ENCODE peak calls at places on chromosomes 4 and X, in four cellular contexts. One of them, this sample, is unnamed. For H3K4me1, the result is how much of the 10 kb centered on the place peaks cover.

GRCh38 chr4:38069271-38069760 is 109.1 kb downstream of the PTTG2 start:
- DNase-seq in CD8-positive, alpha-beta memory T cell: no peak
- DNase-seq in GM23248: peak
- DNase-seq in A549: peak
- DNase-seq in this sample: peak

GRCh38 chrX:129932792-129933321 is 26.9 kb downstream of the UTP14A start:
- DNase-seq in A549: peak
- DNase-seq in GM23248: peak
- DNase-seq in CD8-positive, alpha-beta memory T cell: no peak
- DNase-seq in this sample: no peak

GRCh38 chrX:47278684-47279083 is 45.9 kb downstream of the USP11 start:
- DNase-seq in CD8-positive, alpha-beta memory T cell: no peak
- DNase-seq in GM23248: peak
- DNase-seq in A549: peak
- DNase-seq in this sample: no peak

GRCh38 chr4:111454961-111455360 is 690.3 kb upstream of the FAM241A start:
- DNase-seq in CD8-positive, alpha-beta memory T cell: no peak
- DNase-seq in A549: no peak
- DNase-seq in GM23248: peak
- DNase-seq in this sample: peak

GRCh38 chr4:114642173-114642780 is 43.7 kb downstream of the UGT8 start:
- DNase-seq in A549: no peak
- DNase-seq in GM23248: no peak
- DNase-seq in CD8-positive, alpha-beta memory T cell: no peak
- DNase-seq in this sample: no peak

GRCh38 chr4:174256277-174256713 is 27.2 kb downstream of the FBXO8 start:
- DNase-seq in CD8-positive, alpha-beta memory T cell: no peak
- DNase-seq in GM23248: peak
- DNase-seq in A549: no peak
- DNase-seq in this sample: no peak

GRCh38 chr4:1401409-1402020 is 4.7 kb downstream of the NKX1-1 start:
- DNase-seq in A549: no peak
- DNase-seq in GM23248: no peak
- DNase-seq in CD8-positive, alpha-beta memory T cell: no peak
- DNase-seq in this sample: no peak

GRCh38 chr4:24742773-24743676 is 52.3 kb upstream of the SOD3 start:
- DNase-seq in A549: no peak
- DNase-seq in CD8-positive, alpha-beta memory T cell: no peak
- DNase-seq in GM23248: no peak
- DNase-seq in this sample: peak

GRCh38 chr4:172683016-172683415 is 485.6 kb upstream of the GALNT7 start:
- DNase-seq in GM23248: peak
- DNase-seq in CD8-positive, alpha-beta memory T cell: no peak
- DNase-seq in A549: no peak
- DNase-seq in this sample: no peak

GRCh38 chrX:537156-537555 is 93.4 kb upstream of the SHOX start:
- DNase-seq in GM23248: no peak
- DNase-seq in A549: no peak
- DNase-seq in CD8-positive, alpha-beta memory T cell: no peak
- DNase-seq in this sample: no peak

GRCh38 chr4:140426610-140427103 is 791 bp downstream of the CLGN start:
- DNase-seq in A549: peak
- DNase-seq in GM23248: peak
- DNase-seq in CD8-positive, alpha-beta memory T cell: no peak
- DNase-seq in this sample: peak

GRCh38 chr4:86579941-86580340 is 14.2 kb upstream of the PTPN13 start:
- DNase-seq in CD8-positive, alpha-beta memory T cell: no peak
- DNase-seq in A549: no peak
- DNase-seq in GM23248: no peak
- DNase-seq in this sample: no peak

GRCh38 chr4:1209821-1210220 is 37.4 kb upstream of the SPON2 start:
- DNase-seq in GM23248: peak
- DNase-seq in A549: no peak
- DNase-seq in CD8-positive, alpha-beta memory T cell: peak
- DNase-seq in this sample: no peak

GRCh38 chr4:163755013-163755412 is 260.5 kb downstream of the TMA16 start:
- DNase-seq in A549: no peak
- DNase-seq in CD8-positive, alpha-beta memory T cell: no peak
- DNase-seq in GM23248: peak
- DNase-seq in this sample: peak

GRCh38 chrX:38561126-38561868 is at the start of gene TSPAN7:
- DNase-seq in GM23248: peak
- DNase-seq in A549: peak
- DNase-seq in CD8-positive, alpha-beta memory T cell: peak
- DNase-seq in this sample: peak

GRCh38 chr4:58192217-58192616 is 1082.0 kb upstream of the IGFBP7 start:
- DNase-seq in GM23248: no peak
- DNase-seq in A549: no peak
- DNase-seq in CD8-positive, alpha-beta memory T cell: no peak
- DNase-seq in this sample: peak

GRCh38 chr4:185272232-185272631 is 62.8 kb downstream of the SNX25 start:
- DNase-seq in GM23248: no peak
- DNase-seq in CD8-positive, alpha-beta memory T cell: no peak
- DNase-seq in A549: no peak
- DNase-seq in this sample: no peak

GRCh38 chr4:146381263-146381872 is 140.4 kb downstream of the SLC10A7 start:
- DNase-seq in CD8-positive, alpha-beta memory T cell: no peak
- DNase-seq in A549: no peak
- DNase-seq in GM23248: no peak
- DNase-seq in this sample: peak

GRCh38 chrX:152927858-152928760 is 30.2 kb downstream of the ZNF185 start:
- DNase-seq in A549: no peak
- DNase-seq in CD8-positive, alpha-beta memory T cell: no peak
- DNase-seq in GM23248: no peak
- DNase-seq in this sample: no peak

GRCh38 chr4:8766610-8767009 is 105.0 kb downstream of the HMX1 start:
- DNase-seq in A549: no peak
- DNase-seq in CD8-positive, alpha-beta memory T cell: peak
- DNase-seq in GM23248: no peak
- DNase-seq in this sample: no peak

DNA sequence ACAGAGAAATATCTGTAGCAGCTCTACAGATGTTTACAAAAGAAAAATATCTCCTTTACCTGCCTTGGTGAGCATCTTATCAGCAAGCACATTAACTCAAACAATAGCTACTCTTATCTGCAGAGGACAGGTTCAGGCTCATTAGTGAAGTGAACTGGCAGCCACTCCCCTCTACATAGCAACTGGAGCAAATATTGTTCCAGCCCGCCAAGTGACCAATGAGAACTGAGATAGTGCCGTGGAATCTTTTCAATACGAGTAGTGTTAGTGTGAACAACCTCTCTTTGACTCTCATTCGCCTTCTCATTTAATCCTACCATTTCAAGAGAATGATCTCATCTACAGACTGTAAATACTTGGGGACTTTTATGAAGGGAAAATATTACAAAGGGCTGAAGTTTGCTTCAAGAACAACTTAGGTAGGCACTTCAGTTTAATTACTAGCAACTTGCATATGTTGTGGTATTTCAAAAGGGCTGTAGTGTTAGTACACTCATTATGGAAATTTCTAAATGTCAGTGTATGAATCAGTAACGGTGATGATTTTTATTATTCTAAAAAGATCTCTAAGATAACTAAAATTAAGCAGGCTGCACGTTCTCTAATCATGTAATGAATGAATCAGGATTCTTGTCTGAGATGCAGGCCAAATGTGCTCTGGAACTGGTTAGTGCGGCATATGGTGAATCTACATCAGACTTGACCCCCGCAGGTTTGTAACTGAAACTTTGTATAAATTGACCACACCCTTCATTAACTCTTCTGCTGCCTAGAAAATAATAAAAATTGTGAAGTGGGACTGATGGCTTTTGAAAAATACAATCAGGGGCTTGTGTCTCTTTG is 72.4 kb downstream of the PALLD start:
- DNase-seq in CD8-positive, alpha-beta memory T cell: no peak
- DNase-seq in A549: no peak
- DNase-seq in GM23248: peak
- DNase-seq in this sample: peak
- H3K4me3 ChIP-seq in CD8-positive, alpha-beta memory T cell: no peak
- H3K4me3 ChIP-seq in A549: peak
- H3K4me3 ChIP-seq in GM23248: peak
- H3K4me3 ChIP-seq in this sample: no peak

GRCh38 chr4:5945936-5946335 is 53.0 kb upstream of the CRMP1 start:
- DNase-seq in GM23248: no peak
- DNase-seq in A549: no peak
- DNase-seq in CD8-positive, alpha-beta memory T cell: no peak
- DNase-seq in this sample: no peak
- H3K4me1 ChIP-seq in GM23248: under half
- H3K4me1 ChIP-seq in A549: under half
- H3K4me1 ChIP-seq in CD8-positive, alpha-beta memory T cell: under half
- H3K4me1 ChIP-seq in this sample: under half

GRCh38 chr4:6221851-6222760 is 21.8 kb upstream of the JAKMIP1 start:
- DNase-seq in A549: no peak
- DNase-seq in GM23248: peak
- DNase-seq in CD8-positive, alpha-beta memory T cell: peak
- DNase-seq in this sample: peak
- H3K4me3 ChIP-seq in A549: no peak
- H3K4me3 ChIP-seq in GM23248: no peak
- H3K4me3 ChIP-seq in CD8-positive, alpha-beta memory T cell: no peak
- H3K4me3 ChIP-seq in this sample: no peak

GRCh38 chr4:147791870-147792269 is 60.0 kb downstream of the ARHGAP10 start:
- DNase-seq in CD8-positive, alpha-beta memory T cell: no peak
- DNase-seq in A549: no peak
- DNase-seq in GM23248: no peak
- DNase-seq in this sample: no peak

GRCh38 chr4:147791341-147791740 is 59.5 kb downstream of the ARHGAP10 start:
- DNase-seq in GM23248: no peak
- DNase-seq in CD8-positive, alpha-beta memory T cell: no peak
- DNase-seq in A549: no peak
- DNase-seq in this sample: no peak

GRCh38 chr4:147793973-147794690 is 62.2 kb downstream of the ARHGAP10 start:
- DNase-seq in GM23248: no peak
- DNase-seq in CD8-positive, alpha-beta memory T cell: no peak
- DNase-seq in A549: no peak
- DNase-seq in this sample: no peak

GRCh38 chr4:147793569-147793968 is 61.7 kb downstream of the ARHGAP10 start:
- DNase-seq in A549: no peak
- DNase-seq in CD8-positive, alpha-beta memory T cell: no peak
- DNase-seq in GM23248: no peak
- DNase-seq in this sample: no peak

GRCh38 chr4:147794787-147795413 is 63.0 kb downstream of the ARHGAP10 start:
- DNase-seq in GM23248: no peak
- DNase-seq in CD8-positive, alpha-beta memory T cell: no peak
- DNase-seq in A549: no peak
- DNase-seq in this sample: no peak
- H3K4me1 ChIP-seq in GM23248: under half
- H3K4me1 ChIP-seq in CD8-positive, alpha-beta memory T cell: under half
- H3K4me1 ChIP-seq in A549: under half
- H3K4me1 ChIP-seq in this sample: under half

GRCh38 chr4:152264106-152264505 is 271.8 kb downstream of the FBXW7 start:
- DNase-seq in GM23248: no peak
- DNase-seq in CD8-positive, alpha-beta memory T cell: no peak
- DNase-seq in A549: no peak
- DNase-seq in this sample: no peak

GRCh38 chr4:152266831-152267480 is 268.9 kb downstream of the FBXW7 start:
- DNase-seq in A549: no peak
- DNase-seq in CD8-positive, alpha-beta memory T cell: no peak
- DNase-seq in GM23248: no peak
- DNase-seq in this sample: no peak

GRCh38 chr4:152269448-152270191 is 266.3 kb downstream of the FBXW7 start:
- DNase-seq in A549: no peak
- DNase-seq in GM23248: no peak
- DNase-seq in CD8-positive, alpha-beta memory T cell: no peak
- DNase-seq in this sample: no peak

GRCh38 chr4:152267811-152268210 is 268.1 kb downstream of the FBXW7 start:
- DNase-seq in A549: no peak
- DNase-seq in GM23248: no peak
- DNase-seq in CD8-positive, alpha-beta memory T cell: no peak
- DNase-seq in this sample: no peak

GRCh38 chr4:152265149-152265621 is 270.7 kb downstream of the FBXW7 start:
- DNase-seq in GM23248: no peak
- DNase-seq in A549: peak
- DNase-seq in CD8-positive, alpha-beta memory T cell: no peak
- DNase-seq in this sample: no peak
- H3K4me3 ChIP-seq in GM23248: no peak
- H3K4me3 ChIP-seq in A549: no peak
- H3K4me3 ChIP-seq in CD8-positive, alpha-beta memory T cell: no peak
- H3K4me3 ChIP-seq in this sample: no peak

GRCh38 chr4:123418486-123418931 is 21.9 kb downstream of the SPRY1 start:
- DNase-seq in CD8-positive, alpha-beta memory T cell: no peak
- DNase-seq in GM23248: peak
- DNase-seq in A549: no peak
- DNase-seq in this sample: peak
- H3K4me1 ChIP-seq in CD8-positive, alpha-beta memory T cell: under half
- H3K4me1 ChIP-seq in GM23248: under half
- H3K4me1 ChIP-seq in A549: under half
- H3K4me1 ChIP-seq in this sample: under half

GRCh38 chrX:102154218-102154860 is 1.4 kb downstream of the BEX5 start:
- DNase-seq in A549: no peak
- DNase-seq in CD8-positive, alpha-beta memory T cell: no peak
- DNase-seq in GM23248: no peak
- DNase-seq in this sample: peak
- H3K4me3 ChIP-seq in A549: no peak
- H3K4me3 ChIP-seq in CD8-positive, alpha-beta memory T cell: peak
- H3K4me3 ChIP-seq in GM23248: no peak
- H3K4me3 ChIP-seq in this sample: no peak

DNA sequence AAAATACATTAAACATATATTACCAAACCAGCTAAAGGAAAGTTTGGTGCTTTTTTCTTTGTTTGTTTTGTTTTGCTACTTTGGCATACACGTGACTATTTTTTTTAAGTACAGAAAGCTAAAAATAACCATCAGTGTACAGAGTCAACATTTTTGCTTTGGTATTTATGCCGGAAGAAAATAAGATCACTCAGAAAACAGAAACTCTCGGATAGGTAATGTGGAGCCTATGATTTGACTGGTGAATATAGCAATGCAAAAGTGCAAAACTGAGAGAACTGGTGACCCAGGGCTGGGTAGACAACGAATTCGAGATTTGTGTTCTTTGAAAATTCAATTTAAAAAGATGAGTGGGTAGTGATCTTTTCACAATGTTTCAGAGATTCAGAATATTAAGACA is 29.6 kb downstream of the PCDH18 start:
- DNase-seq in CD8-positive, alpha-beta memory T cell: no peak
- DNase-seq in A549: no peak
- DNase-seq in GM23248: no peak
- DNase-seq in this sample: no peak
- H3K4me1 ChIP-seq in CD8-positive, alpha-beta memory T cell: under half
- H3K4me1 ChIP-seq in A549: under half
- H3K4me1 ChIP-seq in GM23248: under half
- H3K4me1 ChIP-seq in this sample: under half

GRCh38 chr4:56986192-56986591 is 7.5 kb downstream of the POLR2B start:
- DNase-seq in GM23248: no peak
- DNase-seq in CD8-positive, alpha-beta memory T cell: no peak
- DNase-seq in A549: no peak
- DNase-seq in this sample: no peak

GRCh38 chr4:56978750-56979303 is at the start of gene POLR2B:
- DNase-seq in CD8-positive, alpha-beta memory T cell: peak
- DNase-seq in A549: peak
- DNase-seq in GM23248: peak
- DNase-seq in this sample: peak

GRCh38 chr4:56977321-56978012 is at the start of gene NOA1:
- DNase-seq in A549: peak
- DNase-seq in GM23248: peak
- DNase-seq in CD8-positive, alpha-beta memory T cell: peak
- DNase-seq in this sample: peak

GRCh38 chr4:56979674-56980073 is 978 bp downstream of the POLR2B start:
- DNase-seq in CD8-positive, alpha-beta memory T cell: peak
- DNase-seq in A549: no peak
- DNase-seq in GM23248: peak
- DNase-seq in this sample: peak

GRCh38 chr4:56981795-56982201 is 3.1 kb downstream of the POLR2B start:
- DNase-seq in CD8-positive, alpha-beta memory T cell: no peak
- DNase-seq in A549: no peak
- DNase-seq in GM23248: peak
- DNase-seq in this sample: peak
- H3K4me3 ChIP-seq in CD8-positive, alpha-beta memory T cell: no peak
- H3K4me3 ChIP-seq in A549: no peak
- H3K4me3 ChIP-seq in GM23248: peak
- H3K4me3 ChIP-seq in this sample: no peak

This sample was measured in mesendoderm.